ENCODE peak calls at places on chromosomes 4 and X, in nine cellular contexts. D, I, T, Y, P, J, L, N and U are unnamed samples.

GRCh38 chr4:42515156-42515884 is 118.0 kb downstream of the SHISA3 start:
- DNase-seq in Y (no peak), I (no peak), D (no peak), L (no peak), N (no peak), P (no peak), T (no peak), J (no peak), U (no peak)

GRCh38 chr4:732911-733630 is 27.4 kb downstream of the PCGF3 start:
- DNase-seq in Y (no peak), D (no peak), L (no peak), I (no peak), J (no peak), P (no peak), T (no peak), N (no peak), U (no peak)

GRCh38 chr4:47642985-47643745 is 158.1 kb downstream of the ATP10D start:
- DNase-seq in P (no peak), J (no peak), L (no peak), T (no peak), D (no peak), I (no peak), N (no peak), Y (no peak), U (no peak)

GRCh38 chr4:25953740-25954139 is 39.7 kb downstream of the SMIM20 start:
- DNase-seq in N (peak), T (no peak), Y (no peak), L (peak), J (no peak), I (no peak), D (no peak), P (no peak), U (no peak)

GRCh38 chr4:99648321-99648720 is 9.3 kb downstream of the C4orf54 start:
- DNase-seq in N (no peak), Y (no peak), I (no peak), D (peak), J (no peak), T (no peak), P (no peak), L (no peak), U (no peak)

GRCh38 chr4:183200453-183200852 is 101.4 kb downstream of the WWC2 start:
- DNase-seq in L (no peak), J (no peak), N (peak), D (peak), I (no peak), Y (no peak), T (peak), P (no peak), U (no peak)

GRCh38 chrX:137071596-137071995 is 37.8 kb upstream of the GPR101 start:
- DNase-seq in I (no peak), P (no peak), T (no peak), N (no peak), L (no peak), D (no peak), J (no peak), Y (no peak), U (no peak)

GRCh38 chrX:139198936-139199335 is 331.6 kb upstream of the F9 start:
- DNase-seq in Y (no peak), T (no peak), D (no peak), I (no peak), N (no peak), L (no peak), J (no peak), P (no peak), U (no peak)

GRCh38 chrX:3299626-3300025 is 46.8 kb downstream of the MXRA5 start:
- DNase-seq in L (no peak), T (no peak), D (no peak), Y (no peak), P (no peak), I (no peak), J (no peak), N (no peak), U (no peak)

GRCh38 chrX:115535421-115535820 is 25.6 kb upstream of the PLS3 start:
- DNase-seq in T (no peak), P (no peak), I (no peak), L (no peak), Y (no peak), D (no peak), J (no peak), N (no peak), U (no peak)

GRCh38 chr4:169159614-169160013 is 111.1 kb downstream of the SH3RF1 start:
- DNase-seq in L (no peak), D (no peak), T (no peak), P (no peak), I (no peak), J (no peak), N (peak), Y (no peak), U (no peak)

GRCh38 chrX:135977611-135978010 is 3.8 kb upstream of the MMGT1 start:
- DNase-seq in P (no peak), L (no peak), T (no peak), N (peak), Y (no peak), D (no peak), J (no peak), I (no peak), U (no peak)

GRCh38 chr4:185576918-185577591 is 41.7 kb upstream of the PDLIM3 start:
- DNase-seq in P (no peak), D (no peak), J (no peak), I (no peak), L (no peak), T (no peak), Y (no peak), N (no peak), U (no peak)

GRCh38 chr4:88689877-88690276 is 7.8 kb downstream of the NAP1L5 start:
- DNase-seq in I (no peak), D (no peak), Y (no peak), N (no peak), P (no peak), T (no peak), L (no peak), J (no peak), U (no peak)

GRCh38 chr4:138919094-138919936 is 96.3 kb upstream of the NOCT start:
- DNase-seq in Y (peak), P (peak), N (peak), L (peak), J (peak), T (peak), I (peak), D (peak), U (peak)

GRCh38 chrX:151723156-151723760 is 7.4 kb downstream of the FATE1 start:
- DNase-seq in T (no peak), Y (peak), N (no peak), P (peak), I (no peak), J (peak), D (no peak), L (no peak), U (no peak)

GRCh38 chr4:125736057-125736456 is 421.3 kb downstream of the FAT4 start:
- DNase-seq in T (no peak), J (no peak), P (no peak), I (no peak), L (peak), D (no peak), Y (peak), N (no peak), U (no peak)

GRCh38 chr4:75715105-75715799 is 9.1 kb upstream of the USO1 start:
- DNase-seq in N (no peak), D (no peak), J (no peak), L (no peak), P (no peak), I (no peak), T (no peak), Y (no peak), U (no peak)

GRCh38 chrX:39688576-39689373 is 409.0 kb downstream of the BCOR start:
- DNase-seq in Y (peak), L (peak), D (peak), J (peak), I (peak), P (peak), T (no peak), N (no peak), U (no peak)

GRCh38 chrX:10618911-10619310 is 1.5 kb downstream of the MID1 start:
- DNase-seq in L (no peak), Y (no peak), N (no peak), D (no peak), P (no peak), T (no peak), I (no peak), J (no peak), U (no peak)

GRCh38 chrX:10622197-10622596 is 1.8 kb upstream of the MID1 start:
- DNase-seq in I (no peak), Y (no peak), N (no peak), P (no peak), L (no peak), J (no peak), D (no peak), T (no peak), U (no peak)

GRCh38 chrX:10619311-10620015 is 922 bp downstream of the MID1 start:
- DNase-seq in D (peak), N (no peak), T (no peak), J (no peak), P (no peak), L (no peak), I (no peak), Y (no peak), U (no peak)

GRCh38 chrX:10617964-10618342 is 2.4 kb downstream of the MID1 start:
- DNase-seq in J (no peak), T (no peak), L (no peak), P (no peak), N (no peak), D (no peak), I (no peak), Y (no peak), U (no peak)

GRCh38 chrX:10620121-10620699 is at the start of gene MID1:
- DNase-seq in J (peak), P (peak), L (no peak), I (peak), N (no peak), D (peak), Y (no peak), T (peak), U (no peak)
- TF ChIP-seq POLR2A in J (no peak), P (peak), L (no peak), I (peak), N (no peak), D (no peak), Y (no peak), T (no peak), U (no peak)

DNA sequence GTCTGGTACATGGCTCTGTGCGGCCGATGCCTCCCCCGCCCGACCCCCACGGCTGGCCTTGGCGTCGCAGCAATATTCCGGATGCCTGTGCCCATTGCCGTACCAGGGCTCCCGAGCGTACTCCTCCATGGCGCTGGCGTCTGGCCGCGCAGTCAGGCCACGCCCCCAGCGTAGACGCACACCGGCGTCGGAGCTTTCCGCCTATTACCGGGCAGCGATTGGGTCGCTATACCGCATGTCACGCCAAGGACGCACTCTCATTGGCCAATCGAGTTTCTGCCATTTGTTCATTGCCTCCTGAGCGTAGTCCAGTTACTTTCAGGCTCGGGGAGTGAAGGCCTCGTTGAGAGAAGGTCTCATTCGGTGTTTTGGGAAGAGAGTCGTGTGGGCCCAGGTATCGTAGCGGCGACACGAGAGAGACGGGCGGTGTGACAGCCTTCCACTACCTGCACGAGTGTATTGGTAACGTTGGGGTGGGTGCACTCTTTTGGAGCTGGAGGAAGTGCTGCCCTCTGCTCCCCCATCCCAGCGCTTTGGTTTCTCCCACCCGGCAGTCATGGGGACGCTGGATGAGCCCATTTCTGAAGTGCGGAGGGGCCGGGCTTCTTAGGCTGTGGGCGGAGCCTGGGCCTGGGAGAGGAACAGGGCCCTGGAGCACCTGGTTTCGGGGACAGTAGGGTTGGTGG is at the start of the genes PQBP1 and TIMM17B:
- DNase-seq in L (peak), I (peak), T (peak), P (peak), D (peak), N (peak), Y (peak), J (peak), U (peak)
- TF ChIP-seq POLR2A in L (no peak), I (peak), T (peak), P (peak), D (peak), N (peak), Y (peak), J (no peak), U (peak)

GRCh38 chrX:41332988-41333743 is 796 bp upstream of the DDX3X start:
- DNase-seq in L (peak), Y (peak), D (peak), N (no peak), P (peak), I (peak), T (peak), J (peak), U (peak)
- TF ChIP-seq POLR2A in L (no peak), Y (peak), D (no peak), N (peak), P (peak), I (peak), T (peak), J (no peak), U (peak)

DNA sequence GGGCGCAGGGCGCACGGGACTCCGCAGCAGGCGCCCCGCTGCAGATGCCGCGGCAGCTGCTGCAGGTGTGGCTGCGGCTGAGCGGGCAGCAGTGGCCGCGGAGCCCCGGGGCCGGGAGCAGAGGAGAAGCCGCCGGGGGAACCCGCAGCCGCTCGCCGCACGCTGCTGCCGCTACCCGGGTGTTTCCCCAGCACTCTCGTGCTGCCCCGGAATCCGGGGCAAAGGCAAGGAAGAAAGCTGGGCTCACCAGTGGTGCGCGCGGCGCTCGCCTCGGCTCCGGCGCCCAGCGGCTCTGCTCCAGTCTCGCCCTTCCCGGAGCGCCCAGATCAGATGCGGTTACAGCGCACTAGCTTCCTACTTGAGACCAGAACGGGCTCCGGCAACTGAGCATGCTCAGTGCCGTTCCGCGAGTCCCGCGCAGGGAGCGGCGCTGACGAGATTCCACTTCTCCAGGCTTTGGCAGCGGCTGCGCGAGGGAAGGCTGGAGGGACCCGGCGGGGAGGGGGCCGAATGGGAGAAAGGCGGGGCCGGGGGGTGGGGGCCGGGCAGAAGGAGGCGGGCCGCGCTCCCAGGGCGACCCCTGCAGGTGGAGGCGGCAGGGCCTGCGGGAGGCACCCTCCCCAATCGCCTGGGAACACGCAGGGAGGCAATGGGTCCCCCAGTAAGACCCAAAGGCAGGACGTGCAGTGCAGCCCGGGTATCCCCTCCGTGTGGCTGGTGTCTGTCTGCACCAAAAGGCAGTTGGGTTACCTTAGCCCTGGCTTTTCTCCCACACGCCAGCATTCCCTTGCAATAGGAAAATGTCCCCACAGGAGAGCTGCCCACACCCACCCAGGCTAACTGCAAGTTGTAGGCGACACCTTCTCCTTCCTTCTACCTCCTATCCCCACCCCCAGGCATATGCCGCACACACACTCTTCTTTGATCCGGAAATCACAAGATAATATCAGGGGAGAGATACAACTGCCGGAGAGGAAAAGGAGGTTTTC is at the start of gene APBB2:
- DNase-seq in P (peak), I (peak), T (peak), N (peak), Y (peak), L (peak), J (peak), D (peak), U (peak)
- TF ChIP-seq POLR2A in P (peak), I (peak), T (no peak), N (peak), Y (peak), L (peak), J (peak), D (peak), U (peak)

GRCh38 chr4:78480286-78480685 is 71.3 kb upstream of the ANXA3 start:
- DNase-seq in T (no peak), Y (no peak), L (no peak), P (no peak), J (no peak), I (no peak), N (no peak), D (no peak), U (no peak)

GRCh38 chr4:78482281-78482680 is 69.3 kb upstream of the ANXA3 start:
- DNase-seq in L (no peak), I (no peak), P (no peak), J (no peak), N (no peak), Y (no peak), D (no peak), T (no peak), U (no peak)

GRCh38 chr4:78483811-78484210 is 67.8 kb upstream of the ANXA3 start:
- DNase-seq in T (no peak), P (no peak), N (no peak), I (no peak), J (no peak), L (no peak), D (no peak), Y (no peak), U (no peak)

GRCh38 chr4:78481180-78481579 is 70.4 kb upstream of the ANXA3 start:
- DNase-seq in N (no peak), Y (no peak), J (no peak), T (no peak), P (no peak), I (no peak), L (no peak), D (no peak), U (no peak)

DNA sequence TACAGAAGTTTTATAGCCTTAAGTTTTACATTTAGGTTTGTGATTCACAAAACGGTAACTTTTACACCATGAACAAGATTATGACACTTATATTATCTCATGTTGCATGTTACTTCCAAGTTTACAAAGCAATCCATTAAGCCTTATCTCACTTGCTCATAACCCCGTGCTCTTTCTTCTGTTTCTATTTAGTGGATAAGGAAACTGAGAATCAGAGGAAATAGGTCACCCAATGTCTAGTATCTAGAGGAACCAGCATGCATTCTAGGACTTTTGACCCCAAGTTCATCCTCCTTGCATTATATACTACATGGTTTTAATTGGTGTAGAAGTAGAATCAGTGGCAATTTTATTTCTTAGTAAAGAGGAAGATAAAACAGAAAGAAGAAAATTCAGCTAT is 67.0 kb upstream of the ANXA3 start:
- DNase-seq in D (no peak), Y (no peak), T (no peak), L (no peak), I (no peak), P (no peak), N (no peak), J (no peak), U (no peak)
- TF ChIP-seq POLR2A in D (no peak), Y (no peak), T (no peak), L (no peak), I (no peak), P (no peak), N (no peak), J (no peak), U (no peak)

DNA sequence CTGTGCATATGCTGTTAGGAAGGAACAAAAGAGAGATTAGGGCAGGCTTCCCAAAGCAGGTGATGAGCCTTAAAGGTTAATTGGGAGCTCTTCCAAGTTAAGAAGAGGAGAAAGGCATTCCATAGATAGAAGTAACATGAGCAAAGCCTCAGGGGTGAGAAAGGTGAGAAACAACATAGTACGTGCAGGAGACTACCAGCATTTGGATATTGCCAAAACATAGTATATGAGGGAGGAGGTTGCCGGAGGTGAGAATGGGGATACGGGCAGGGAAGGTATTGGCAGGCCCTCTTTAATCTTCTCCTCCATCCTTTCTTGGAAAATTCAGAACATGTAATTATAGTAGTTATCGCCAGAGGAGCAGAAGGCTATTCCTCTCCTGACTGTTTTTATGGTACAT is 96.1 kb upstream of the MBNL3 start:
- DNase-seq in L (no peak), D (no peak), Y (no peak), I (no peak), J (no peak), T (no peak), P (no peak), N (no peak), U (no peak)
- TF ChIP-seq POLR2A in L (no peak), D (no peak), Y (no peak), I (no peak), J (no peak), T (no peak), P (no peak), N (no peak), U (no peak)

GRCh38 chrX:77785746-77786548 is at the start of gene ATRX:
- DNase-seq in J (peak), N (peak), T (peak), D (peak), P (peak), L (peak), I (peak), Y (peak), U (no peak)

GRCh38 chrX:77785400-77785745 is 643 bp downstream of the ATRX start:
- DNase-seq in Y (peak), P (no peak), N (peak), L (no peak), I (no peak), D (peak), J (no peak), T (no peak), U (no peak)

GRCh38 chrX:77793950-77794349 is 7.9 kb upstream of the ATRX start:
- DNase-seq in Y (no peak), L (no peak), J (no peak), N (no peak), P (no peak), D (no peak), T (no peak), I (no peak), U (no peak)

DNA sequence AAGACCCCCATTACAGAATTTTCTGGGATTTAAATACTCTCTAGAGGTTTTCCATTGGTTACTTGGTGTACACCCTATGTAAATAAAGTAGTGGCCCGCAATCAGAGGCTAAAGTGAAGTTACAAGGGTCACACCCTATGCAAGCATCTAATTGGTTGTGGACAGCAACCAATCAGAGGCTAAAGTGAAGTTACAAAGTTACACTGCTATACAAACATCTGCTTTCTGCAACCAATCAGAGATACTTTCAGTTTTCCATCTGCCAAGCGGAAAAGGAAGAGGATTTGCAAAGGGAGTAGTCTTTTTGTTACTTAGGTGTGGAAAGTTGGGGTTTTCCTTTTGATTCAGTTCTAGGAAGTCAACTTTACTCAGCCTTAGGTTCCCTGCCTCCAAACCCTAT is 2.0 kb upstream of the ATRX start:
- DNase-seq in D (peak), J (no peak), P (no peak), Y (peak), T (no peak), N (peak), I (no peak), L (peak), U (no peak)
- TF ChIP-seq POLR2A in D (no peak), J (no peak), P (no peak), Y (peak), T (no peak), N (no peak), I (no peak), L (no peak), U (no peak)